ENCODE peak calls at places on chromosomes 2 and 18, in ten cellular contexts. One of them, this sample, is unnamed.

GRCh38 chr18:27136208-27136535 is 48.9 kb downstream of the CHST9 start:
- DNase-seq in A549: peak; percentile 4
- DNase-seq in choroid plexus epithelial cell: peak; percentile 10
- DNase-seq in sigmoid colon: no peak
- DNase-seq in psoas muscle: no peak
- DNase-seq in HCT116: no peak
- DNase-seq in bronchial epithelial cell: peak; percentile 90
- DNase-seq in kidney epithelial cell: peak; percentile 95
- DNase-seq in brain microvascular endothelial cell: no peak
- DNase-seq in astrocyte of the spinal cord: peak; percentile 30
- DNase-seq in this sample: peak; percentile 8

GRCh38 chr2:23524261-23524706 is 139.3 kb downstream of the KLHL29 start:
- DNase-seq in A549: no peak
- DNase-seq in choroid plexus epithelial cell: no peak
- DNase-seq in sigmoid colon: peak; percentile 84
- DNase-seq in psoas muscle: peak; percentile 88
- DNase-seq in HCT116: peak; percentile 19
- DNase-seq in bronchial epithelial cell: peak; percentile 47
- DNase-seq in kidney epithelial cell: peak; percentile 41
- DNase-seq in brain microvascular endothelial cell: peak; percentile 14
- DNase-seq in astrocyte of the spinal cord: peak; percentile 42
- DNase-seq in this sample: peak; percentile 74

GRCh38 chr2:25062461-25062860 is 20.6 kb downstream of the EFR3B start:
- DNase-seq in A549: no peak
- DNase-seq in choroid plexus epithelial cell: no peak
- DNase-seq in sigmoid colon: peak; percentile 69
- DNase-seq in psoas muscle: no peak
- DNase-seq in HCT116: no peak
- DNase-seq in bronchial epithelial cell: no peak
- DNase-seq in kidney epithelial cell: no peak
- DNase-seq in brain microvascular endothelial cell: no peak
- DNase-seq in astrocyte of the spinal cord: no peak
- DNase-seq in this sample: no peak

GRCh38 chr2:85601771-85602475 is 575 bp downstream of the TMEM150A start:
- DNase-seq in A549: no peak
- DNase-seq in choroid plexus epithelial cell: peak; percentile 59
- DNase-seq in sigmoid colon: peak; percentile 89
- DNase-seq in psoas muscle: peak; percentile 84
- DNase-seq in HCT116: no peak
- DNase-seq in bronchial epithelial cell: no peak
- DNase-seq in kidney epithelial cell: no peak
- DNase-seq in brain microvascular endothelial cell: no peak
- DNase-seq in astrocyte of the spinal cord: peak; percentile 37
- DNase-seq in this sample: peak; percentile 60

GRCh38 chr18:79852561-79853302 is 55.0 kb downstream of the KCNG2 start:
- DNase-seq in A549: no peak
- DNase-seq in choroid plexus epithelial cell: no peak
- DNase-seq in sigmoid colon: no peak
- DNase-seq in psoas muscle: no peak
- DNase-seq in HCT116: no peak
- DNase-seq in bronchial epithelial cell: no peak
- DNase-seq in kidney epithelial cell: no peak
- DNase-seq in brain microvascular endothelial cell: no peak
- DNase-seq in astrocyte of the spinal cord: no peak
- DNase-seq in this sample: no peak

GRCh38 chr2:74887445-74887951 is 53.6 kb downstream of the HK2 start:
- DNase-seq in A549: no peak
- DNase-seq in choroid plexus epithelial cell: peak; percentile 45
- DNase-seq in sigmoid colon: no peak
- DNase-seq in psoas muscle: no peak
- DNase-seq in HCT116: no peak
- DNase-seq in bronchial epithelial cell: peak; percentile 97
- DNase-seq in kidney epithelial cell: no peak
- DNase-seq in brain microvascular endothelial cell: peak; percentile 27
- DNase-seq in astrocyte of the spinal cord: peak; percentile 75
- DNase-seq in this sample: peak; percentile 90

GRCh38 chr2:206969192-206969591 is 29.9 kb downstream of the CPO start:
- DNase-seq in A549: no peak
- DNase-seq in choroid plexus epithelial cell: no peak
- DNase-seq in sigmoid colon: no peak
- DNase-seq in psoas muscle: no peak
- DNase-seq in HCT116: no peak
- DNase-seq in bronchial epithelial cell: no peak
- DNase-seq in kidney epithelial cell: no peak
- DNase-seq in brain microvascular endothelial cell: no peak
- DNase-seq in astrocyte of the spinal cord: no peak
- DNase-seq in this sample: no peak

GRCh38 chr2:135904590-135904989 is 28.3 kb upstream of the MCM6 start:
- DNase-seq in A549: no peak
- DNase-seq in choroid plexus epithelial cell: peak; percentile 78
- DNase-seq in sigmoid colon: no peak
- DNase-seq in psoas muscle: no peak
- DNase-seq in HCT116: no peak
- DNase-seq in bronchial epithelial cell: no peak
- DNase-seq in kidney epithelial cell: peak; percentile 23
- DNase-seq in brain microvascular endothelial cell: no peak
- DNase-seq in astrocyte of the spinal cord: peak; percentile 35
- DNase-seq in this sample: peak; percentile 54

GRCh38 chr2:61753512-61753911 is 100.3 kb downstream of the FAM161A start:
- DNase-seq in A549: no peak
- DNase-seq in choroid plexus epithelial cell: no peak
- DNase-seq in sigmoid colon: no peak
- DNase-seq in psoas muscle: no peak
- DNase-seq in HCT116: no peak
- DNase-seq in bronchial epithelial cell: no peak
- DNase-seq in kidney epithelial cell: no peak
- DNase-seq in brain microvascular endothelial cell: no peak
- DNase-seq in astrocyte of the spinal cord: no peak
- DNase-seq in this sample: no peak

GRCh38 chr18:43022874-43023273 is 92.6 kb downstream of the RIT2 start:
- DNase-seq in A549: no peak
- DNase-seq in choroid plexus epithelial cell: no peak
- DNase-seq in sigmoid colon: no peak
- DNase-seq in psoas muscle: no peak
- DNase-seq in HCT116: no peak
- DNase-seq in bronchial epithelial cell: no peak
- DNase-seq in kidney epithelial cell: no peak
- DNase-seq in brain microvascular endothelial cell: no peak
- DNase-seq in astrocyte of the spinal cord: no peak
- DNase-seq in this sample: no peak

GRCh38 chr2:71655498-71655897 is 202.1 kb downstream of the DYSF start:
- DNase-seq in A549: no peak
- DNase-seq in choroid plexus epithelial cell: no peak
- DNase-seq in sigmoid colon: no peak
- DNase-seq in psoas muscle: no peak
- DNase-seq in HCT116: no peak
- DNase-seq in bronchial epithelial cell: no peak
- DNase-seq in kidney epithelial cell: no peak
- DNase-seq in brain microvascular endothelial cell: no peak
- DNase-seq in astrocyte of the spinal cord: no peak
- DNase-seq in this sample: no peak
- TF ChIP-seq CTCF in A549: no peak
- TF ChIP-seq CTCF in choroid plexus epithelial cell: no peak
- TF ChIP-seq CTCF in sigmoid colon: no peak
- TF ChIP-seq CTCF in psoas muscle: no peak
- TF ChIP-seq CTCF in HCT116: no peak
- TF ChIP-seq CTCF in bronchial epithelial cell: no peak
- TF ChIP-seq CTCF in kidney epithelial cell: no peak
- TF ChIP-seq CTCF in brain microvascular endothelial cell: no peak
- TF ChIP-seq CTCF in astrocyte of the spinal cord: no peak
- TF ChIP-seq CTCF in this sample: no peak

GRCh38 chr18:907880-908512 is 3.3 kb downstream of the ADCYAP1 start:
- DNase-seq in A549: no peak
- DNase-seq in choroid plexus epithelial cell: no peak
- DNase-seq in sigmoid colon: no peak
- DNase-seq in psoas muscle: no peak
- DNase-seq in HCT116: no peak
- DNase-seq in bronchial epithelial cell: no peak
- DNase-seq in kidney epithelial cell: no peak
- DNase-seq in brain microvascular endothelial cell: no peak
- DNase-seq in astrocyte of the spinal cord: no peak
- DNase-seq in this sample: no peak
- H3K4me3 ChIP-seq in A549: peak overlapping the region; percentile 38
- H3K4me3 ChIP-seq in choroid plexus epithelial cell: peak overlapping the region; percentile 23
- H3K4me3 ChIP-seq in sigmoid colon: no peak overlapping the region
- H3K4me3 ChIP-seq in psoas muscle: peak overlapping the region; percentile 59
- H3K4me3 ChIP-seq in HCT116: no peak overlapping the region
- H3K4me3 ChIP-seq in bronchial epithelial cell: no peak overlapping the region
- H3K4me3 ChIP-seq in kidney epithelial cell: no peak overlapping the region
- H3K4me3 ChIP-seq in brain microvascular endothelial cell: no peak overlapping the region
- H3K4me3 ChIP-seq in astrocyte of the spinal cord: peak overlapping the region; percentile 24
- H3K4me3 ChIP-seq in this sample: peak overlapping the region; percentile 51

GRCh38 chr18:49884465-49884864 is 71.1 kb upstream of the ACAA2 start:
- DNase-seq in A549: no peak
- DNase-seq in choroid plexus epithelial cell: no peak
- DNase-seq in sigmoid colon: no peak
- DNase-seq in psoas muscle: no peak
- DNase-seq in HCT116: no peak
- DNase-seq in bronchial epithelial cell: no peak
- DNase-seq in kidney epithelial cell: no peak
- DNase-seq in brain microvascular endothelial cell: no peak
- DNase-seq in astrocyte of the spinal cord: no peak
- DNase-seq in this sample: no peak

GRCh38 chr18:49890041-49890440 is 76.7 kb upstream of the ACAA2 start:
- DNase-seq in A549: no peak
- DNase-seq in choroid plexus epithelial cell: no peak
- DNase-seq in sigmoid colon: no peak
- DNase-seq in psoas muscle: no peak
- DNase-seq in HCT116: no peak
- DNase-seq in bronchial epithelial cell: no peak
- DNase-seq in kidney epithelial cell: no peak
- DNase-seq in brain microvascular endothelial cell: no peak
- DNase-seq in astrocyte of the spinal cord: no peak
- DNase-seq in this sample: no peak

GRCh38 chr18:49892148-49892924 is 79.0 kb upstream of the ACAA2 start:
- DNase-seq in A549: no peak
- DNase-seq in choroid plexus epithelial cell: peak; percentile 41
- DNase-seq in sigmoid colon: no peak
- DNase-seq in psoas muscle: no peak
- DNase-seq in HCT116: peak; percentile 44
- DNase-seq in bronchial epithelial cell: peak; percentile 68
- DNase-seq in kidney epithelial cell: no peak
- DNase-seq in brain microvascular endothelial cell: no peak
- DNase-seq in astrocyte of the spinal cord: peak; percentile 41
- DNase-seq in this sample: no peak

GRCh38 chr18:49884959-49885358 is 71.6 kb upstream of the ACAA2 start:
- DNase-seq in A549: no peak
- DNase-seq in choroid plexus epithelial cell: peak; percentile 55
- DNase-seq in sigmoid colon: no peak
- DNase-seq in psoas muscle: no peak
- DNase-seq in HCT116: no peak
- DNase-seq in bronchial epithelial cell: peak; percentile 86
- DNase-seq in kidney epithelial cell: no peak
- DNase-seq in brain microvascular endothelial cell: no peak
- DNase-seq in astrocyte of the spinal cord: peak; percentile 15
- DNase-seq in this sample: no peak

DNA sequence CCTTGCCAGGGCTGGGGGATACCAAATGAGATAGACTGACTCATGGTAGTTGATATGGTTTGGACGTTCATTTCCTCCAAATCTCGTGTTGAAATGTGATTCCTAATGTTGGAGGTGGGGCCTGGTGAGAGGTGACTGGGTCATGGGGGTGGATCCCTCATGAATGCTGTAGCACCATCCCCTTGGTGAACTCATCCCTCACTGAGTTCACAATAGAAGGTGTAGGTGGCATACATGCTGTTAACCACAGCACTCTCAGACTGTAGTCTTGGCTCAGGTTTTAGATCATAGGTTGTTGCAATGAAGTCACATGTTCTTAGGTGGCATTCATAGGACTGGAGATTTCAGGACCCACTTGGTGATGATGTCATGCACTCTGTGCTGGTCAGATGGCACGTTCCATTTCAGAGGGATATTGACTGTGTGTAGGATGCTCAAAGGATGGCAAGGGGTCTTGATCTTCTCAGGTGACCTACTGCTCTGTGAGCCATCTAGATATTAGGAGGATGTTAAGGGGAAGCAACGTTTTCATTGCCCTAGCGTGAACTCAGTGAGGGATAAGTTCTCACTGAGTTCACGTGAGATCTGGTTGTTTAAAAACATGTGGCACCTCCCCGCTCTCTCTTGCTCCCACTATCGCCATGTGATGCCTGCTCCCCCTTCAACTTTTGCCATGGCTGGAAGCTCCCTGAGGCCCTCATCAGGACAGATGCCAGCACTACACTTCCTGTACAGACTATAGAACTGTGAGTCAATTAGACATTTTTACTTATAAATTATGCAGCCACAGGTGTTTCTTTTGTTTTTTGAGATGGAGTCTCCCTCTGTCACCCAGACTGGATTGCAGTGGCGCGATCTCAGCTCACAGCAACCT is 73.8 kb upstream of the ACAA2 start:
- DNase-seq in A549: no peak
- DNase-seq in choroid plexus epithelial cell: no peak
- DNase-seq in sigmoid colon: no peak
- DNase-seq in psoas muscle: no peak
- DNase-seq in HCT116: peak; percentile 12
- DNase-seq in bronchial epithelial cell: peak; percentile 80
- DNase-seq in kidney epithelial cell: no peak
- DNase-seq in brain microvascular endothelial cell: no peak
- DNase-seq in astrocyte of the spinal cord: no peak
- DNase-seq in this sample: no peak
- TF ChIP-seq CTCF in A549: no peak
- TF ChIP-seq CTCF in choroid plexus epithelial cell: peak; percentile 21
- TF ChIP-seq CTCF in sigmoid colon: no peak
- TF ChIP-seq CTCF in psoas muscle: no peak
- TF ChIP-seq CTCF in HCT116: peak; percentile 53
- TF ChIP-seq CTCF in bronchial epithelial cell: no peak
- TF ChIP-seq CTCF in kidney epithelial cell: no peak
- TF ChIP-seq CTCF in brain microvascular endothelial cell: no peak
- TF ChIP-seq CTCF in astrocyte of the spinal cord: peak; percentile 10
- TF ChIP-seq CTCF in this sample: no peak

GRCh38 chr2:177602611-177603164 is 210.1 kb downstream of the AGPS start:
- DNase-seq in A549: peak; percentile 8
- DNase-seq in choroid plexus epithelial cell: no peak
- DNase-seq in sigmoid colon: no peak
- DNase-seq in psoas muscle: no peak
- DNase-seq in HCT116: no peak
- DNase-seq in bronchial epithelial cell: no peak
- DNase-seq in kidney epithelial cell: no peak
- DNase-seq in brain microvascular endothelial cell: no peak
- DNase-seq in astrocyte of the spinal cord: no peak
- DNase-seq in this sample: no peak
- H3K4me3 ChIP-seq in A549: no peak overlapping the region
- H3K4me3 ChIP-seq in choroid plexus epithelial cell: no peak overlapping the region
- H3K4me3 ChIP-seq in sigmoid colon: no peak overlapping the region
- H3K4me3 ChIP-seq in psoas muscle: no peak overlapping the region
- H3K4me3 ChIP-seq in HCT116: no peak overlapping the region
- H3K4me3 ChIP-seq in bronchial epithelial cell: no peak overlapping the region
- H3K4me3 ChIP-seq in kidney epithelial cell: no peak overlapping the region
- H3K4me3 ChIP-seq in brain microvascular endothelial cell: no peak overlapping the region
- H3K4me3 ChIP-seq in astrocyte of the spinal cord: no peak overlapping the region
- H3K4me3 ChIP-seq in this sample: no peak overlapping the region

This sample was measured in AG10803.